ENCODE peak calls at places on chromosomes 2 and 18, in five cellular contexts. H is EL, D is cardiac fibroblast, X is fibroblast of the conjunctiva, J is T1000. L is an unnamed sample.

GRCh38 chr2:19878268-19879046 is 23.3 kb downstream of the TTC32 start:
- DNase-seq in H (no peak), D (no peak), X (no peak), J (no peak), L (no peak)

GRCh38 chr2:143807677-143808076 is 678.5 kb downstream of the ARHGAP15 start:
- DNase-seq in H (no peak), D (peak; percentile 16), X (no peak), J (no peak), L (no peak)

GRCh38 chr2:65669574-65669973 is 237.2 kb upstream of the SPRED2 start:
- DNase-seq in H (no peak), D (no peak), X (no peak), J (no peak), L (no peak)

GRCh38 chr2:26346454-26347053 is at the start of gene ADGRF3:
- DNase-seq in H (peak; percentile 58), D (peak; percentile 47), X (no peak), J (peak; percentile 24), L (peak; percentile 63)

GRCh38 chr2:171878481-171878993 is 15.5 kb downstream of the SLC25A12 start:
- DNase-seq in H (peak; percentile 27), D (peak; percentile 63), X (peak; percentile 24), J (no peak), L (peak; percentile 88)

GRCh38 chr2:121659933-121660332 is 10.7 kb upstream of the CLASP1 start:
- DNase-seq in H (no peak), D (no peak), X (no peak), J (no peak), L (no peak)

GRCh38 chr2:133553251-133553650 is 15.0 kb downstream of the NCKAP5 start:
- DNase-seq in H (no peak), D (no peak), X (no peak), J (no peak), L (no peak)

GRCh38 chr2:68548396-68548795 is 81.0 kb downstream of the APLF start:
- DNase-seq in H (peak; percentile 41), D (peak; percentile 73), X (no peak), J (no peak), L (no peak)

GRCh38 chr2:50691518-50691917 is 340.4 kb downstream of the NRXN1 start:
- DNase-seq in H (no peak), D (no peak), X (no peak), J (no peak), L (no peak)

GRCh38 chr18:11176416-11176815 is 27.0 kb upstream of the PIEZO2 start:
- DNase-seq in H (peak; percentile 91), D (peak; percentile 45), X (no peak), J (no peak), L (no peak)

GRCh38 chr2:235347691-235348090 is 146.2 kb upstream of the AGAP1 start:
- DNase-seq in H (peak; percentile 86), D (peak; percentile 87), X (peak; percentile 44), J (peak; percentile 13), L (peak; percentile 55)

GRCh38 chr18:12423820-12424219 is 16.1 kb downstream of the PRELID3A start:
- DNase-seq in H (no peak), D (no peak), X (no peak), J (no peak), L (no peak)

GRCh38 chr2:173157894-173158293 is 82.2 kb downstream of the MAP3K20 start:
- DNase-seq in H (no peak), D (no peak), X (no peak), J (no peak), L (no peak)

GRCh38 chr2:65142515-65142914 is 12.6 kb upstream of the RAB1A start:
- DNase-seq in H (no peak), D (no peak), X (no peak), J (no peak), L (no peak)

GRCh38 chr2:239607795-239608171 is 207.0 kb upstream of the HDAC4 start:
- DNase-seq in H (no peak), D (no peak), X (no peak), J (no peak), L (no peak)

GRCh38 chr2:88626171-88627054 is 851 bp downstream of the EIF2AK3 start:
- DNase-seq in H (peak; percentile 21), D (peak; percentile 32), X (no peak), J (no peak), L (peak; percentile 18)

GRCh38 chr2:1136807-1137663 is 186.4 kb downstream of the SNTG2 start:
- DNase-seq in H (no peak), D (no peak), X (no peak), J (no peak), L (no peak)

GRCh38 chr2:95208101-95208500 is 780 bp downstream of the ZNF892 start:
- DNase-seq in H (peak; percentile 35), D (peak; percentile 58), X (no peak), J (no peak), L (peak; percentile 9)

GRCh38 chr18:50178601-50179000 is 16.3 kb downstream of the MYO5B start:
- DNase-seq in H (no peak), D (no peak), X (no peak), J (no peak), L (peak; percentile 16)

GRCh38 chr18:10536270-10536669 is 10.4 kb downstream of the NAPG start:
- DNase-seq in H (peak; percentile 61), D (peak; percentile 48), X (no peak), J (no peak), L (no peak)

GRCh38 chr2:205060269-205060668 is 515.0 kb downstream of the PARD3B start:
- DNase-seq in H (peak; percentile 70), D (peak; percentile 84), X (peak; percentile 16), J (no peak), L (peak; percentile 47)

GRCh38 chr2:104641801-104642200 is 212.1 kb upstream of the POU3F3 start:
- DNase-seq in H (no peak), D (no peak), X (no peak), J (no peak), L (no peak)

GRCh38 chr2:176388886-176389285 is 119.6 kb downstream of the MTX2 start:
- DNase-seq in H (peak; percentile 11), D (no peak), X (no peak), J (no peak), L (peak; percentile 25)

GRCh38 chr2:241011296-241011600 is 12.8 kb downstream of the SNED1 start:
- DNase-seq in H (no peak), D (no peak), X (no peak), J (no peak), L (no peak)

GRCh38 chr2:107091163-107091864 is 205.3 kb upstream of the ST6GAL2 start:
- DNase-seq in H (peak; percentile 37), D (peak; percentile 25), X (no peak), J (no peak), L (no peak)

GRCh38 chr2:95262896-95263542 is 11.2 kb upstream of the PROM2 start:
- DNase-seq in H (no peak), D (no peak), X (no peak), J (no peak), L (no peak)